ENCODE peak calls at places on chromosomes 11 and 22, in ten cellular contexts. T is neural progenitor cell, E is iPS DF 6.9, Q is uterus, A is ovary, H is stomach, Y is upper lobe of right lung, D is pancreas, J is heart left ventricle, F is tibial artery. O is an unnamed sample. For H3K4me1, the result is how much of the 10 kb centered on the place peaks cover.

GRCh38 chr11:59183768-59184167 is 11.8 kb downstream of the DTX4 start:
- DNase-seq in A (no peak), T (no peak), F (no peak), Y (no peak), D (no peak), H (no peak), E (no peak), Q (no peak), J (no peak), O (no peak)

GRCh38 chr22:36398602-36399472 is 11.1 kb upstream of the MYH9 start:
- DNase-seq in T (no peak), A (no peak), D (no peak), Y (no peak), E (no peak), J (no peak), F (no peak), H (no peak), Q (no peak), O (no peak)

GRCh38 chr11:12075822-12076821 is 34.3 kb upstream of the MICAL2 start:
- DNase-seq in D (no peak), A (no peak), F (peak), T (no peak), J (no peak), Y (no peak), H (no peak), Q (peak), E (no peak), O (peak)

GRCh38 chr11:72591785-72592490 is 82.3 kb downstream of the PDE2A start:
- DNase-seq in E (no peak), Y (no peak), D (peak), J (no peak), T (no peak), Q (no peak), A (no peak), H (no peak), F (no peak), O (no peak)

GRCh38 chr11:112255075-112255739 is 5.5 kb downstream of the PLET1 start:
- DNase-seq in F (no peak), E (no peak), H (no peak), Y (no peak), J (no peak), T (no peak), D (no peak), A (no peak), Q (no peak), O (no peak)

GRCh38 chr11:128757235-128757711 is 63.4 kb downstream of the FLI1 start:
- DNase-seq in E (no peak), Y (no peak), F (no peak), A (no peak), D (no peak), J (peak), Q (no peak), H (no peak), T (no peak), O (no peak)

GRCh38 chr11:1924121-1924520 is 4.6 kb downstream of the TNNT3 start:
- DNase-seq in D (peak), F (no peak), Q (peak), Y (no peak), H (no peak), A (no peak), T (no peak), J (no peak), E (no peak), O (no peak)

GRCh38 chr11:13053255-13053917 is 44.3 kb downstream of the RASSF10 start:
- DNase-seq in H (no peak), F (no peak), T (no peak), Q (no peak), D (no peak), Y (no peak), A (no peak), J (no peak), E (no peak), O (no peak)

GRCh38 chr11:134652586-134653255 is 240.7 kb upstream of the B3GAT1 start:
- DNase-seq in Q (no peak), E (no peak), T (no peak), A (no peak), H (peak), F (peak), J (no peak), Y (no peak), D (no peak), O (no peak)

GRCh38 chr11:12150831-12151382 is 40.5 kb downstream of the MICAL2 start:
- DNase-seq in A (no peak), F (no peak), T (no peak), D (no peak), J (no peak), H (no peak), Q (no peak), E (no peak), Y (peak), O (no peak)

GRCh38 chr11:36446135-36446534 is 63.9 kb downstream of the TRAF6 start:
- DNase-seq in T (no peak), H (no peak), A (no peak), E (no peak), Q (no peak), D (no peak), Y (no peak), F (no peak), J (no peak), O (no peak)

GRCh38 chr22:43412808-43413785 is 1.3 kb downstream of the MPPED1 start:
- DNase-seq in D (peak), T (peak), H (no peak), E (no peak), F (no peak), A (no peak), Y (no peak), Q (no peak), J (no peak), O (no peak)

GRCh38 chr11:92964471-92964870 is 5.0 kb upstream of the MTNR1B start:
- DNase-seq in Y (no peak), A (no peak), E (no peak), D (no peak), J (no peak), T (no peak), F (no peak), H (peak), Q (no peak), O (no peak)

GRCh38 chr22:41524809-41525449 is 19.3 kb downstream of the POLR3H start:
- DNase-seq in Q (peak), H (peak), D (no peak), E (no peak), F (peak), A (peak), T (no peak), Y (no peak), J (no peak), O (no peak)

GRCh38 chr11:2940930-2941821 is 12.0 kb upstream of the PHLDA2 start:
- DNase-seq in T (no peak), J (no peak), H (peak), D (peak), F (peak), E (no peak), Y (peak), A (no peak), Q (peak), O (no peak)

GRCh38 chr11:61912530-61912898 is 4.9 kb downstream of the RAB3IL1 start:
- DNase-seq in F (peak), J (peak), Q (peak), D (no peak), T (no peak), Y (peak), A (no peak), E (no peak), H (no peak), O (no peak)

GRCh38 chr22:29870574-29870973 is 12.4 kb upstream of the MTMR3 start:
- DNase-seq in F (no peak), E (no peak), Q (no peak), D (no peak), Y (no peak), J (no peak), T (no peak), A (no peak), H (no peak), O (no peak)

GRCh38 chr11:38824573-38824972 is 2226.5 kb upstream of the RAG2 start:
- DNase-seq in F (no peak), T (peak), Q (no peak), D (no peak), H (no peak), J (no peak), A (no peak), Y (no peak), E (peak), O (no peak)

GRCh38 chr22:42313804-42314581 is 43.5 kb upstream of the TCF20 start:
- DNase-seq in H (peak), E (peak), J (no peak), D (peak), A (no peak), F (no peak), T (peak), Y (no peak), Q (peak), O (no peak)

GRCh38 chr11:72203163-72203562 is 11.2 kb downstream of the FOLR1 start:
- DNase-seq in J (no peak), H (no peak), Q (no peak), Y (no peak), E (no peak), D (no peak), F (no peak), T (no peak), A (no peak), O (no peak)

GRCh38 chr11:14320020-14320419 is 39.0 kb downstream of the RRAS2 start:
- DNase-seq in T (no peak), Q (no peak), Y (no peak), E (no peak), F (no peak), J (no peak), A (no peak), H (no peak), D (no peak), O (no peak)

GRCh38 chr22:27032121-27032761 is 374.9 kb downstream of the MIAT start:
- DNase-seq in T (peak), E (peak), Y (no peak), A (peak), D (peak), H (no peak), J (peak), Q (peak), F (peak), O (peak)

GRCh38 chr11:130785376-130786110 is 130.7 kb downstream of the SNX19 start:
- DNase-seq in H (no peak), Q (no peak), E (no peak), Y (no peak), T (peak), D (no peak), A (no peak), J (no peak), F (no peak), O (no peak)

GRCh38 chr11:26333906-26334305 is 2.0 kb downstream of the ANO3 start:
- DNase-seq in F (no peak), E (no peak), Y (no peak), H (no peak), J (no peak), A (no peak), D (no peak), T (no peak), Q (no peak), O (no peak)

GRCh38 chr11:1381793-1382425 is 7.8 kb upstream of the BRSK2 start:
- DNase-seq in A (no peak), T (no peak), F (no peak), Q (no peak), H (no peak), D (peak), E (no peak), J (no peak), Y (no peak), O (no peak)

GRCh38 chr11:103528596-103528995 is 419.4 kb downstream of the DYNC2H1 start:
- DNase-seq in A (no peak), E (no peak), Y (no peak), D (no peak), Q (no peak), F (no peak), J (no peak), H (no peak), T (no peak), O (no peak)

GRCh38 chr11:19279455-19279854 is 38.7 kb upstream of the E2F8 start:
- DNase-seq in T (no peak), E (peak), F (no peak), A (no peak), Q (no peak), D (no peak), H (no peak), J (no peak), Y (no peak), O (no peak)

GRCh38 chr22:48642550-48642949 is 1185.1 kb downstream of the BRD1 start:
- DNase-seq in J (no peak), T (no peak), Q (no peak), H (no peak), A (no peak), D (no peak), F (no peak), E (no peak), Y (no peak), O (no peak)

GRCh38 chr22:37940698-37941376 is 12.6 kb downstream of the C22orf23 start:
- DNase-seq in Y (no peak), A (no peak), E (no peak), T (no peak), H (no peak), Q (no peak), D (no peak), J (no peak), F (no peak), O (no peak)

GRCh38 chr11:4607111-4607510 is 920 bp downstream of the TRIM68 start:
- DNase-seq in T (no peak), Y (no peak), A (no peak), F (no peak), J (no peak), H (no peak), D (no peak), E (no peak), Q (no peak), O (no peak)

GRCh38 chr11:114166897-114167323 is 107.4 kb downstream of the ZBTB16 start:
- DNase-seq in D (no peak), Y (no peak), A (no peak), E (no peak), Q (no peak), H (no peak), T (no peak), F (peak), J (no peak), O (no peak)
- H3K4me1 ChIP-seq in D (half or more), Y (half or more), A (half or more), E (under half), Q (half or more), H (half or more), T (half or more), F (half or more), J (half or more), O (half or more)

DNA sequence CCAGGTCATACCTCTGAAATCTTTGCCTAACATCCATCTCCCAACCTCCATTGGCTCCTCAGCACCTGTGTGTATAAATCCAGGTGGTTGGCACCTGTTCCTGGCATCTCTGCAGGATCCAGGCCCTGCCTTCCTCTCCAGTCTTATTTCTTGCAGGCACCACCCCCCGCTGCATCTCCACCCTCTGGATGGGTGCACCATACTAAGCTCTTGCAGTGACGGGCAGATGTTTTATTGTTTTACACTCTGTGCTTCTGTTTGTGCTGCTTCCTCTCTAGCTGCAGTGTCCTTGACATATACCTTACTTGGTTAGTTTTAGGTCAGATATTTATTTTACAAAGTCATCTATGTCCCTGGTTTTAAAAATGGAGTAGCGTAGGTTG is 102.6 kb downstream of the TBC1D22A start:
- DNase-seq in Q (no peak), J (no peak), T (no peak), F (no peak), A (no peak), H (no peak), Y (no peak), D (no peak), E (no peak), O (no peak)
- H3K27ac ChIP-seq in Q (no peak), J (no peak), T (no peak), F (no peak), A (no peak), H (no peak), Y (no peak), D (no peak), E (no peak), O (no peak)

GRCh38 chr11:33376331-33377099 is 119.3 kb downstream of the HIPK3 start:
- DNase-seq in A (no peak), Y (no peak), D (peak), T (peak), F (no peak), J (no peak), H (no peak), Q (no peak), E (no peak), O (no peak)

GRCh38 chr11:33375688-33376311 is 118.6 kb downstream of the HIPK3 start:
- DNase-seq in A (no peak), Y (no peak), J (no peak), T (peak), D (peak), E (no peak), F (no peak), Q (no peak), H (no peak), O (no peak)

GRCh38 chr11:33371049-33371448 is 113.9 kb downstream of the HIPK3 start:
- DNase-seq in T (no peak), J (no peak), H (no peak), Q (no peak), D (no peak), Y (no peak), A (no peak), F (no peak), E (no peak), O (no peak)

GRCh38 chr11:33375236-33375635 is 118.1 kb downstream of the HIPK3 start:
- DNase-seq in Y (no peak), A (no peak), E (no peak), D (no peak), F (no peak), Q (no peak), T (no peak), J (no peak), H (no peak), O (no peak)

GRCh38 chr11:33373636-33374035 is 116.5 kb downstream of the HIPK3 start:
- DNase-seq in Y (no peak), E (no peak), D (no peak), H (no peak), A (no peak), Q (no peak), T (no peak), J (no peak), F (no peak), O (no peak)
- H3K4me1 ChIP-seq in Y (under half), E (under half), D (under half), H (under half), A (under half), Q (under half), T (under half), J (under half), F (under half), O (under half)

GRCh38 chr11:64097468-64098317 is 62.0 kb downstream of the FLRT1 start:
- DNase-seq in Q (no peak), A (no peak), T (no peak), F (no peak), J (no peak), H (no peak), D (no peak), Y (no peak), E (no peak), O (no peak)

GRCh38 chr11:64096835-64097234 is 61.1 kb downstream of the FLRT1 start:
- DNase-seq in E (no peak), F (no peak), T (no peak), Q (no peak), J (no peak), Y (peak), A (no peak), D (no peak), H (no peak), O (no peak)

GRCh38 chr11:64100345-64100744 is 64.6 kb downstream of the FLRT1 start:
- DNase-seq in A (no peak), D (no peak), Q (no peak), E (no peak), Y (no peak), T (no peak), F (no peak), J (no peak), H (no peak), O (no peak)

GRCh38 chr11:64099436-64099835 is 63.7 kb downstream of the FLRT1 start:
- DNase-seq in T (no peak), F (no peak), Q (no peak), J (no peak), A (no peak), E (no peak), H (no peak), D (no peak), Y (no peak), O (no peak)

GRCh38 chr11:64098318-64098831 is 62.6 kb downstream of the FLRT1 start:
- DNase-seq in H (no peak), J (no peak), D (no peak), Q (no peak), F (no peak), E (no peak), Y (no peak), T (no peak), A (no peak), O (no peak)
- H3K27ac ChIP-seq in H (no peak), J (no peak), D (no peak), Q (no peak), F (no peak), E (no peak), Y (no peak), T (no peak), A (no peak), O (no peak)

GRCh38 chr11:117457031-117457785 is 129.6 kb downstream of the CEP164 start:
- DNase-seq in D (no peak), E (no peak), T (no peak), H (no peak), Q (no peak), F (peak), Y (peak), A (no peak), J (no peak), O (no peak)

GRCh38 chr11:117454564-117454917 is 126.9 kb downstream of the CEP164 start:
- DNase-seq in J (no peak), Y (peak), F (no peak), D (no peak), Q (no peak), A (no peak), T (no peak), E (no peak), H (no peak), O (no peak)

GRCh38 chr11:117453886-117454563 is 126.4 kb downstream of the CEP164 start:
- DNase-seq in E (no peak), D (no peak), Y (no peak), T (no peak), J (no peak), H (no peak), F (no peak), Q (no peak), A (no peak), O (no peak)

GRCh38 chr11:117457835-117458234 is 130.2 kb downstream of the CEP164 start:
- DNase-seq in Y (peak), Q (no peak), D (no peak), F (peak), T (no peak), E (no peak), A (no peak), H (no peak), J (no peak), O (no peak)

DNA sequence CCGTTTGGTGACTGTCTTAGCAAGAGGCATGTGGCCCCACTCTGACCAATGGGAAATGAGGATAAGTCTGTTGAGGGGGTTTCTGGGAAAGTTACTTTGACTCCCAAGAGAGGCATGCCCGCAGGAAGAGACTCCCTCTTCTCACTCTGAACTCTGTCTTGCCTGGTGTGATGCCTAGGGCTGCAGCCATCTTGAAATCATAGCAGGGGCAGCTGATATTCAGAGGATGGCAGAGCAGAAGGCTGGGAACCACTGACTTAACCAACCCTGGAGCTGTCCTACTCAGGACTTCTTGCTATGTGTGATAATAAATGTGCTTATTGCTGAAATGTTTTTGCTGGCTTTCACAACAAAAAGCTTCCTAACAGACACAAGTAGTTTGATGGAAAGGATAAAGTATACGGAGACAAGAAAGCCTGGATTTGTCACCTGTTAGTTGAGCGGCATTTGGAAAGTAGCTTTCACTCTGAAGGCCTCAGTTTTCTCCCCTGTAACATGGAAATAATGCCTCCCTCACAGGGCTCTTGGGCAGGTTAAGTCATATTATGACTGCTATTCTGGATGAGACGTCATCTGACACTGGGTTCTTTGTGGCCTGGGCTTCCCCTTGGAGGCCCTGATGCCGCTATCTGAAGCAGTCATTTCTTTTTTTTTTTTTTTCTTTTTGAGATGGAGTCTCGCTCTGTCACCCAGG is 128.5 kb downstream of the CEP164 start:
- DNase-seq in A (no peak), H (no peak), T (no peak), E (no peak), Y (no peak), F (peak), D (no peak), Q (no peak), J (no peak), O (no peak)
- H3K4me1 ChIP-seq in A (under half), H (under half), T (under half), E (under half), Y (under half), F (under half), D (under half), Q (under half), J (under half), O (under half)

O was measured in thoracic aorta.